ENCODE peak calls at places on chromosomes 3 and 15, in six cellular contexts. K is NCI-H2029; Z is T-helper 2 cell treated with Interferon-gamma antibody and Interleukin-4, amounts not matched to agents 5 μg/mL and 100 μg/mL, for 36 hours; G is endothelial cell; X is kidney glomerular epithelial cell; P is EH. U is an unnamed sample.

GRCh38 chr15:100934735-100935134 is 15.6 kb downstream of the LRRK1 start:
- DNase-seq in K (no peak), P (peak), Z (no peak), X (no peak), G (no peak), U (no peak)

GRCh38 chr15:73924258-73924921 is 1.9 kb upstream of the LOXL1 start:
- DNase-seq in P (peak), Z (no peak), K (no peak), G (no peak), X (peak), U (peak)

GRCh38 chr15:25693321-25694237 is 169.5 kb downstream of the ATP10A start:
- DNase-seq in P (peak), Z (no peak), G (peak), X (peak), K (no peak), U (peak)

GRCh38 chr15:37941779-37942178 is 7.3 kb downstream of the TMCO5A start:
- DNase-seq in K (no peak), Z (no peak), P (no peak), X (peak), G (no peak), U (peak)

GRCh38 chr3:39166134-39166710 is 12.8 kb upstream of the CSRNP1 start:
- DNase-seq in X (peak), G (no peak), K (peak), Z (no peak), P (peak), U (peak)

GRCh38 chr3:182683335-182684257 is 109.7 kb upstream of the ATP11B start:
- DNase-seq in X (peak), G (peak), Z (peak), P (peak), K (peak), U (peak)

GRCh38 chr3:53498993-53499641 is 4.7 kb downstream of the CACNA1D start:
- DNase-seq in P (no peak), G (no peak), Z (no peak), X (no peak), K (no peak), U (no peak)

GRCh38 chr3:150265305-150265704 is 142.8 kb upstream of the TSC22D2 start:
- DNase-seq in Z (no peak), P (no peak), K (no peak), X (no peak), G (no peak), U (no peak)

GRCh38 chr3:85455801-85456200 is 497.0 kb downstream of the CADM2 start:
- DNase-seq in Z (no peak), K (no peak), G (no peak), X (no peak), P (no peak), U (no peak)

GRCh38 chr3:50478051-50478450 is 25.4 kb downstream of the CACNA2D2 start:
- DNase-seq in P (no peak), X (no peak), K (no peak), G (no peak), Z (no peak), U (no peak)

GRCh38 chr3:172347895-172348680 is 100.2 kb downstream of the GHSR start:
- DNase-seq in G (no peak), K (no peak), P (no peak), Z (no peak), X (no peak), U (peak)

GRCh38 chr3:188241883-188242282 is 87.9 kb downstream of the LPP start:
- DNase-seq in Z (no peak), P (peak), G (no peak), K (no peak), X (no peak), U (no peak)

GRCh38 chr3:49389297-49389696 is 22.5 kb downstream of the RHOA start:
- DNase-seq in K (no peak), G (no peak), X (no peak), P (no peak), Z (no peak), U (no peak)

GRCh38 chr3:195574497-195575304 is 9.0 kb downstream of the APOD start:
- DNase-seq in X (no peak), K (no peak), Z (no peak), G (no peak), P (no peak), U (no peak)

GRCh38 chr15:70469651-70470555 is 293.5 kb downstream of the UACA start:
- DNase-seq in G (no peak), K (no peak), X (no peak), P (no peak), Z (no peak), U (no peak)

U was measured in kidney tubule cell.